ENCODE peak calls at places on chromosomes 6 and 20, in six cellular contexts. One of them, this sample, is unnamed.

GRCh38 chr20:54123587-54124180 is 50.1 kb downstream of the CYP24A1 start:
- DNase-seq in HEK293T: no peak
- DNase-seq in RPMI7951: peak
- DNase-seq in CD8-positive, alpha-beta T cell: no peak
- DNase-seq in hepatocyte: peak
- DNase-seq in NCI-H1092 treated with DMSO at 0.1 percent for 48 hours: no peak
- DNase-seq in this sample: no peak

GRCh38 chr6:151068761-151069312 is 170.9 kb upstream of the AKAP12 start:
- DNase-seq in HEK293T: no peak
- DNase-seq in RPMI7951: peak
- DNase-seq in CD8-positive, alpha-beta T cell: no peak
- DNase-seq in hepatocyte: no peak
- DNase-seq in NCI-H1092 treated with DMSO at 0.1 percent for 48 hours: no peak
- DNase-seq in this sample: no peak

GRCh38 chr6:144153260-144153659 is 2.9 kb downstream of the STX11 start:
- DNase-seq in HEK293T: no peak
- DNase-seq in RPMI7951: no peak
- DNase-seq in CD8-positive, alpha-beta T cell: no peak
- DNase-seq in hepatocyte: no peak
- DNase-seq in NCI-H1092 treated with DMSO at 0.1 percent for 48 hours: no peak
- DNase-seq in this sample: no peak

GRCh38 chr20:53792946-53793536 is 199.4 kb upstream of the ZNF217 start:
- DNase-seq in HEK293T: no peak
- DNase-seq in RPMI7951: no peak
- DNase-seq in CD8-positive, alpha-beta T cell: no peak
- DNase-seq in hepatocyte: no peak
- DNase-seq in NCI-H1092 treated with DMSO at 0.1 percent for 48 hours: no peak
- DNase-seq in this sample: no peak

GRCh38 chr20:39850821-39851330 is 838.2 kb downstream of the MAFB start:
- DNase-seq in HEK293T: no peak
- DNase-seq in RPMI7951: peak
- DNase-seq in CD8-positive, alpha-beta T cell: no peak
- DNase-seq in hepatocyte: no peak
- DNase-seq in NCI-H1092 treated with DMSO at 0.1 percent for 48 hours: no peak
- DNase-seq in this sample: no peak

GRCh38 chr6:88899569-88900316 is 63.7 kb downstream of the RNGTT start:
- DNase-seq in HEK293T: peak
- DNase-seq in RPMI7951: no peak
- DNase-seq in CD8-positive, alpha-beta T cell: no peak
- DNase-seq in hepatocyte: no peak
- DNase-seq in NCI-H1092 treated with DMSO at 0.1 percent for 48 hours: no peak
- DNase-seq in this sample: no peak

GRCh38 chr6:3176562-3177355 is 19.4 kb upstream of the TUBB2A start:
- DNase-seq in HEK293T: peak
- DNase-seq in RPMI7951: peak
- DNase-seq in CD8-positive, alpha-beta T cell: no peak
- DNase-seq in hepatocyte: peak
- DNase-seq in NCI-H1092 treated with DMSO at 0.1 percent for 48 hours: no peak
- DNase-seq in this sample: no peak

GRCh38 chr6:111841822-111842221 is 31.4 kb downstream of the FYN start:
- DNase-seq in HEK293T: no peak
- DNase-seq in RPMI7951: peak
- DNase-seq in CD8-positive, alpha-beta T cell: peak
- DNase-seq in hepatocyte: no peak
- DNase-seq in NCI-H1092 treated with DMSO at 0.1 percent for 48 hours: no peak
- DNase-seq in this sample: peak

GRCh38 chr6:45473121-45473967 is 95.6 kb upstream of the SUPT3H start:
- DNase-seq in HEK293T: no peak
- DNase-seq in RPMI7951: no peak
- DNase-seq in CD8-positive, alpha-beta T cell: no peak
- DNase-seq in hepatocyte: peak
- DNase-seq in NCI-H1092 treated with DMSO at 0.1 percent for 48 hours: no peak
- DNase-seq in this sample: no peak

GRCh38 chr20:54165803-54166202 is 8.0 kb downstream of the CYP24A1 start:
- DNase-seq in HEK293T: no peak
- DNase-seq in RPMI7951: no peak
- DNase-seq in CD8-positive, alpha-beta T cell: no peak
- DNase-seq in hepatocyte: no peak
- DNase-seq in NCI-H1092 treated with DMSO at 0.1 percent for 48 hours: no peak
- DNase-seq in this sample: no peak

GRCh38 chr20:22862645-22863230 is 172.4 kb upstream of the SSTR4 start:
- DNase-seq in HEK293T: no peak
- DNase-seq in RPMI7951: no peak
- DNase-seq in CD8-positive, alpha-beta T cell: no peak
- DNase-seq in hepatocyte: no peak
- DNase-seq in NCI-H1092 treated with DMSO at 0.1 percent for 48 hours: no peak
- DNase-seq in this sample: no peak

GRCh38 chr6:75090574-75090973 is 115.3 kb downstream of the COL12A1 start:
- DNase-seq in HEK293T: no peak
- DNase-seq in RPMI7951: no peak
- DNase-seq in CD8-positive, alpha-beta T cell: no peak
- DNase-seq in hepatocyte: peak
- DNase-seq in NCI-H1092 treated with DMSO at 0.1 percent for 48 hours: no peak
- DNase-seq in this sample: no peak

GRCh38 chr20:45311589-45312211 is 3.6 kb upstream of the MATN4 start:
- DNase-seq in HEK293T: peak
- DNase-seq in RPMI7951: peak
- DNase-seq in CD8-positive, alpha-beta T cell: peak
- DNase-seq in hepatocyte: peak
- DNase-seq in NCI-H1092 treated with DMSO at 0.1 percent for 48 hours: peak
- DNase-seq in this sample: peak

GRCh38 chr6:34248198-34248726 is 544 bp downstream of the SMIM29 start:
- DNase-seq in HEK293T: peak
- DNase-seq in RPMI7951: peak
- DNase-seq in CD8-positive, alpha-beta T cell: no peak
- DNase-seq in hepatocyte: peak
- DNase-seq in NCI-H1092 treated with DMSO at 0.1 percent for 48 hours: no peak
- DNase-seq in this sample: peak

GRCh38 chr6:90109141-90109540 is 187.5 kb downstream of the BACH2 start:
- DNase-seq in HEK293T: no peak
- DNase-seq in RPMI7951: no peak
- DNase-seq in CD8-positive, alpha-beta T cell: no peak
- DNase-seq in hepatocyte: no peak
- DNase-seq in NCI-H1092 treated with DMSO at 0.1 percent for 48 hours: no peak
- DNase-seq in this sample: no peak

GRCh38 chr20:43003318-43003928 is 186.3 kb downstream of the PTPRT start:
- DNase-seq in HEK293T: no peak
- DNase-seq in RPMI7951: no peak
- DNase-seq in CD8-positive, alpha-beta T cell: no peak
- DNase-seq in hepatocyte: no peak
- DNase-seq in NCI-H1092 treated with DMSO at 0.1 percent for 48 hours: no peak
- DNase-seq in this sample: no peak

GRCh38 chr6:18343741-18344140 is 43.4 kb upstream of the RNF144B start:
- DNase-seq in HEK293T: no peak
- DNase-seq in RPMI7951: no peak
- DNase-seq in CD8-positive, alpha-beta T cell: no peak
- DNase-seq in hepatocyte: no peak
- DNase-seq in NCI-H1092 treated with DMSO at 0.1 percent for 48 hours: no peak
- DNase-seq in this sample: no peak

GRCh38 chr6:151034825-151035781 is 169.6 kb downstream of the MTHFD1L start:
- DNase-seq in HEK293T: no peak
- DNase-seq in RPMI7951: no peak
- DNase-seq in CD8-positive, alpha-beta T cell: no peak
- DNase-seq in hepatocyte: no peak
- DNase-seq in NCI-H1092 treated with DMSO at 0.1 percent for 48 hours: no peak
- DNase-seq in this sample: no peak

GRCh38 chr6:151962246-151962846 is 154.9 kb downstream of the ESR1 start:
- DNase-seq in HEK293T: no peak
- DNase-seq in RPMI7951: peak
- DNase-seq in CD8-positive, alpha-beta T cell: no peak
- DNase-seq in hepatocyte: no peak
- DNase-seq in NCI-H1092 treated with DMSO at 0.1 percent for 48 hours: no peak
- DNase-seq in this sample: peak

GRCh38 chr6:16028966-16029365 is 99.9 kb upstream of the MYLIP start:
- DNase-seq in HEK293T: no peak
- DNase-seq in RPMI7951: no peak
- DNase-seq in CD8-positive, alpha-beta T cell: no peak
- DNase-seq in hepatocyte: no peak
- DNase-seq in NCI-H1092 treated with DMSO at 0.1 percent for 48 hours: no peak
- DNase-seq in this sample: no peak

GRCh38 chr6:136723780-136724179 is 68.5 kb downstream of the MAP3K5 start:
- DNase-seq in HEK293T: no peak
- DNase-seq in RPMI7951: peak
- DNase-seq in CD8-positive, alpha-beta T cell: peak
- DNase-seq in hepatocyte: no peak
- DNase-seq in NCI-H1092 treated with DMSO at 0.1 percent for 48 hours: no peak
- DNase-seq in this sample: no peak

GRCh38 chr20:36491901-36492617 is 49.3 kb upstream of the MYL9 start:
- DNase-seq in HEK293T: no peak
- DNase-seq in RPMI7951: peak
- DNase-seq in CD8-positive, alpha-beta T cell: peak
- DNase-seq in hepatocyte: peak
- DNase-seq in NCI-H1092 treated with DMSO at 0.1 percent for 48 hours: no peak
- DNase-seq in this sample: peak

GRCh38 chr6:65787787-65788186 is 80.8 kb upstream of the EYS start:
- DNase-seq in HEK293T: no peak
- DNase-seq in RPMI7951: no peak
- DNase-seq in CD8-positive, alpha-beta T cell: no peak
- DNase-seq in hepatocyte: no peak
- DNase-seq in NCI-H1092 treated with DMSO at 0.1 percent for 48 hours: no peak
- DNase-seq in this sample: no peak

GRCh38 chr6:166516256-166516655 is 70.2 kb downstream of the RAMACL start:
- DNase-seq in HEK293T: no peak
- DNase-seq in RPMI7951: no peak
- DNase-seq in CD8-positive, alpha-beta T cell: no peak
- DNase-seq in hepatocyte: no peak
- DNase-seq in NCI-H1092 treated with DMSO at 0.1 percent for 48 hours: no peak
- DNase-seq in this sample: no peak

GRCh38 chr6:34955447-34955846 is 66.4 kb downstream of the ANKS1A start:
- DNase-seq in HEK293T: no peak
- DNase-seq in RPMI7951: no peak
- DNase-seq in CD8-positive, alpha-beta T cell: no peak
- DNase-seq in hepatocyte: no peak
- DNase-seq in NCI-H1092 treated with DMSO at 0.1 percent for 48 hours: no peak
- DNase-seq in this sample: no peak

GRCh38 chr6:155782320-155782730 is 326.7 kb upstream of the NOX3 start:
- DNase-seq in HEK293T: peak
- DNase-seq in RPMI7951: peak
- DNase-seq in CD8-positive, alpha-beta T cell: no peak
- DNase-seq in hepatocyte: peak
- DNase-seq in NCI-H1092 treated with DMSO at 0.1 percent for 48 hours: no peak
- DNase-seq in this sample: no peak

GRCh38 chr20:58039569-58040092 is 188.8 kb downstream of the ANKRD60 start:
- DNase-seq in HEK293T: no peak
- DNase-seq in RPMI7951: peak
- DNase-seq in CD8-positive, alpha-beta T cell: no peak
- DNase-seq in hepatocyte: no peak
- DNase-seq in NCI-H1092 treated with DMSO at 0.1 percent for 48 hours: no peak
- DNase-seq in this sample: no peak

GRCh38 chr6:115393821-115394220 is 666.9 kb downstream of the FRK start:
- DNase-seq in HEK293T: no peak
- DNase-seq in RPMI7951: no peak
- DNase-seq in CD8-positive, alpha-beta T cell: no peak
- DNase-seq in hepatocyte: no peak
- DNase-seq in NCI-H1092 treated with DMSO at 0.1 percent for 48 hours: no peak
- DNase-seq in this sample: no peak

GRCh38 chr6:140107216-140107615 is 732.8 kb upstream of the CITED2 start:
- DNase-seq in HEK293T: no peak
- DNase-seq in RPMI7951: no peak
- DNase-seq in CD8-positive, alpha-beta T cell: no peak
- DNase-seq in hepatocyte: no peak
- DNase-seq in NCI-H1092 treated with DMSO at 0.1 percent for 48 hours: no peak
- DNase-seq in this sample: no peak

GRCh38 chr20:58073945-58074920 is 154.2 kb downstream of the ANKRD60 start:
- DNase-seq in HEK293T: no peak
- DNase-seq in RPMI7951: peak
- DNase-seq in CD8-positive, alpha-beta T cell: no peak
- DNase-seq in hepatocyte: no peak
- DNase-seq in NCI-H1092 treated with DMSO at 0.1 percent for 48 hours: no peak
- DNase-seq in this sample: no peak

GRCh38 chr6:56771929-56772607 is 129.4 kb upstream of the DST start:
- DNase-seq in HEK293T: no peak
- DNase-seq in RPMI7951: no peak
- DNase-seq in CD8-positive, alpha-beta T cell: no peak
- DNase-seq in hepatocyte: no peak
- DNase-seq in NCI-H1092 treated with DMSO at 0.1 percent for 48 hours: no peak
- DNase-seq in this sample: no peak

GRCh38 chr6:45721665-45722064 is 294.0 kb downstream of the CLIC5 start:
- DNase-seq in HEK293T: no peak
- DNase-seq in RPMI7951: no peak
- DNase-seq in CD8-positive, alpha-beta T cell: no peak
- DNase-seq in hepatocyte: no peak
- DNase-seq in NCI-H1092 treated with DMSO at 0.1 percent for 48 hours: no peak
- DNase-seq in this sample: no peak

GRCh38 chr6:97963148-97963680 is 680.2 kb upstream of the MMS22L start:
- DNase-seq in HEK293T: no peak
- DNase-seq in RPMI7951: no peak
- DNase-seq in CD8-positive, alpha-beta T cell: no peak
- DNase-seq in hepatocyte: no peak
- DNase-seq in NCI-H1092 treated with DMSO at 0.1 percent for 48 hours: no peak
- DNase-seq in this sample: no peak

This sample was measured in naive thymus-derived CD4-positive, alpha-beta T cell.